ENCODE peak calls at places on chromosome 3, in five cellular contexts. P is OCI-LY7; S is GM12865; Y is caudate nucleus; F is stimulated activated CD4-positive, alpha-beta T cell treated with anti-CD3 and anti-CD28 coated beads, Interleukin-4, amount 100 ng/mL, for 4 hours. E is an unnamed sample.

GRCh38 chr3:52026016-52026415 is 30.3 kb upstream of the RPL29 start:
- DNase-seq in F (no peak), S (no peak), Y (no peak), P (no peak), E (no peak)

GRCh38 chr3:104952587-104952986 is 414.1 kb upstream of the ALCAM start:
- DNase-seq in Y (no peak), F (no peak), P (no peak), S (no peak), E (no peak)

GRCh38 chr3:151871639-151872468 is 1.6 kb upstream of the SUCNR1 start:
- DNase-seq in F (no peak), Y (no peak), S (peak), P (peak), E (no peak)

GRCh38 chr3:86995537-86995936 is 4.6 kb upstream of the VGLL3 start:
- DNase-seq in F (no peak), S (no peak), P (no peak), Y (no peak), E (no peak)

GRCh38 chr3:188819939-188820338 is 351.8 kb upstream of the TPRG1 start:
- DNase-seq in S (no peak), F (no peak), P (no peak), Y (no peak), E (no peak)

GRCh38 chr3:18393906-18394305 is 31.2 kb downstream of the SATB1 start:
- DNase-seq in F (no peak), S (no peak), Y (no peak), P (no peak), E (no peak)

GRCh38 chr3:70738310-70738681 is 425.9 kb upstream of the MDFIC2 start:
- DNase-seq in P (no peak), S (no peak), F (no peak), Y (no peak), E (no peak)

GRCh38 chr3:115019900-115020299 is 127.2 kb downstream of the ZBTB20 start:
- DNase-seq in F (no peak), S (peak), P (no peak), Y (no peak), E (no peak)

GRCh38 chr3:155870133-155870944 is at the start of gene GMPS:
- DNase-seq in F (peak), P (peak), Y (peak), S (peak), E (peak)

GRCh38 chr3:154849408-154849807 is 230.7 kb upstream of the MME start:
- DNase-seq in S (no peak), F (no peak), Y (no peak), P (no peak), E (no peak)

GRCh38 chr3:63051920-63052319 is 176.7 kb upstream of the CADPS start:
- DNase-seq in P (no peak), S (no peak), F (no peak), Y (peak), E (no peak)

GRCh38 chr3:185712337-185712736 is 112.5 kb downstream of the IGF2BP2 start:
- DNase-seq in S (no peak), Y (no peak), P (no peak), F (no peak), E (no peak)

GRCh38 chr3:146542968-146543367 is 1.4 kb downstream of the PLSCR1 start:
- DNase-seq in P (no peak), Y (no peak), F (no peak), S (no peak), E (no peak)

GRCh38 chr3:141561426-141562034 is 74.7 kb downstream of the RASA2 start:
- DNase-seq in S (peak), P (peak), Y (no peak), F (no peak), E (no peak)

GRCh38 chr3:42673082-42673481 is 12.3 kb upstream of the KLHL40 start:
- DNase-seq in P (no peak), S (no peak), Y (no peak), F (no peak), E (no peak)

GRCh38 chr3:117105650-117106049 is 396.1 kb downstream of the TUSC7 start:
- DNase-seq in Y (no peak), P (no peak), S (no peak), F (no peak), E (no peak)

GRCh38 chr3:194930439-194931204 is 244.9 kb downstream of the FAM43A start:
- DNase-seq in Y (no peak), S (no peak), F (no peak), P (peak), E (no peak)

GRCh38 chr3:12707425-12707824 is 43.5 kb upstream of the RAF1 start:
- DNase-seq in Y (no peak), S (no peak), P (no peak), F (no peak), E (peak)

GRCh38 chr3:171833775-171834460 is 9.2 kb upstream of the TMEM212 start:
- DNase-seq in F (no peak), P (peak), Y (no peak), S (peak), E (no peak)

GRCh38 chr3:78901544-78901943 is 866.3 kb downstream of the ROBO1 start:
- DNase-seq in S (no peak), P (no peak), F (no peak), Y (no peak), E (no peak)

GRCh38 chr3:38009807-38010591 is 19.4 kb downstream of the VILL start:
- DNase-seq in F (no peak), Y (no peak), S (no peak), P (no peak), E (no peak)

GRCh38 chr3:66442254-66443249 is 58.3 kb downstream of the LRIG1 start:
- DNase-seq in P (no peak), Y (no peak), S (no peak), F (no peak), E (no peak)

GRCh38 chr3:58617338-58617761 is 40.2 kb upstream of the FAM107A start:
- DNase-seq in F (no peak), S (no peak), Y (no peak), P (no peak), E (no peak)

GRCh38 chr3:126121632-126122031 is 37.7 kb upstream of the SLC41A3 start:
- DNase-seq in S (no peak), Y (no peak), F (no peak), P (no peak), E (peak)

GRCh38 chr3:81968628-81969027 is 207.2 kb upstream of the GBE1 start:
- DNase-seq in F (no peak), S (no peak), Y (no peak), P (no peak), E (no peak)

GRCh38 chr3:159158801-159159200 is 356.9 kb downstream of the MFSD1 start:
- DNase-seq in F (no peak), Y (no peak), S (no peak), P (no peak), E (peak)

GRCh38 chr3:47096955-47097354 is 67.0 kb downstream of the SETD2 start:
- DNase-seq in Y (no peak), F (no peak), S (no peak), P (no peak), E (no peak)

GRCh38 chr3:172040976-172041963 is 1.9 kb downstream of the FNDC3B start:
- DNase-seq in Y (no peak), S (no peak), P (no peak), F (no peak), E (no peak)

GRCh38 chr3:142209655-142210054 is 15.7 kb downstream of the GK5 start:
- DNase-seq in Y (no peak), S (no peak), P (no peak), F (no peak), E (no peak)

GRCh38 chr3:141255864-141256263 is 24.2 kb downstream of the PXYLP1 start:
- DNase-seq in P (no peak), Y (no peak), F (no peak), S (peak), E (no peak)

GRCh38 chr3:33392703-33393125 is 47.5 kb downstream of the UBP1 start:
- DNase-seq in F (no peak), P (no peak), Y (no peak), S (no peak), E (no peak)

GRCh38 chr3:158447408-158447807 is 123.6 kb upstream of the MLF1 start:
- DNase-seq in F (no peak), P (no peak), Y (no peak), S (no peak), E (no peak)

GRCh38 chr3:150251654-150252053 is 156.4 kb upstream of the TSC22D2 start:
- DNase-seq in Y (no peak), S (no peak), F (no peak), P (no peak), E (no peak)

GRCh38 chr3:101512521-101513418 is at the start of gene SENP7:
- DNase-seq in P (peak), F (peak), Y (peak), S (peak), E (peak)

GRCh38 chr3:172140499-172141391 is 101.4 kb downstream of the FNDC3B start:
- DNase-seq in Y (no peak), F (no peak), S (no peak), P (no peak), E (no peak)

GRCh38 chr3:52248816-52249547 is 3.4 kb downstream of the PPM1M start:
- DNase-seq in Y (no peak), F (no peak), S (no peak), P (no peak), E (peak)

GRCh38 chr3:100330651-100331050 is 3.9 kb upstream of the NIT2 start:
- DNase-seq in F (no peak), P (no peak), S (no peak), Y (no peak), E (no peak)

GRCh38 chr3:11323827-11324226 is 51.6 kb downstream of the ATG7 start:
- DNase-seq in S (no peak), P (no peak), Y (no peak), F (no peak), E (no peak)

GRCh38 chr3:52106951-52107611 is 47.1 kb downstream of the POC1A start:
- DNase-seq in Y (no peak), F (no peak), S (no peak), P (no peak), E (no peak)

GRCh38 chr3:187808466-187809291 is 63.4 kb upstream of the BCL6 start:
- DNase-seq in S (no peak), F (no peak), P (peak), Y (no peak), E (no peak)

E was measured in posterior cingulate gyrus.